ENCODE peak calls at places on chromosome 7, in seven cellular contexts. One of them, this sample, is unnamed.

GRCh38 chr7:138886501-138886917 is 88.5 kb upstream of the ATP6V0A4 start:
- DNase-seq in NCI-H446: no peak
- DNase-seq in activated CD4-positive, alpha-beta T cell treated with anti-CD3 and anti-CD28 coated beads, Interleukin-2, amount 10 ng/mL, durations not matched to agents 7 days and 5 days: peak
- DNase-seq in GM04504: peak
- DNase-seq in cardiac muscle cell: peak
- DNase-seq in mucosa of descending colon: no peak
- DNase-seq in NCI-H1417: peak
- DNase-seq in this sample: peak

GRCh38 chr7:25857376-25858067 is 294.5 kb upstream of the NFE2L3 start:
- DNase-seq in NCI-H446: peak
- DNase-seq in activated CD4-positive, alpha-beta T cell treated with anti-CD3 and anti-CD28 coated beads, Interleukin-2, amount 10 ng/mL, durations not matched to agents 7 days and 5 days: no peak
- DNase-seq in GM04504: peak
- DNase-seq in cardiac muscle cell: peak
- DNase-seq in mucosa of descending colon: peak
- DNase-seq in NCI-H1417: peak
- DNase-seq in this sample: peak

GRCh38 chr7:1359051-1359400 is 100.2 kb downstream of the MICALL2 start:
- DNase-seq in NCI-H446: no peak
- DNase-seq in activated CD4-positive, alpha-beta T cell treated with anti-CD3 and anti-CD28 coated beads, Interleukin-2, amount 10 ng/mL, durations not matched to agents 7 days and 5 days: no peak
- DNase-seq in GM04504: no peak
- DNase-seq in cardiac muscle cell: no peak
- DNase-seq in mucosa of descending colon: no peak
- DNase-seq in NCI-H1417: no peak
- DNase-seq in this sample: no peak

GRCh38 chr7:132560825-132561529 is 15.3 kb downstream of the PLXNA4 start:
- DNase-seq in NCI-H446: no peak
- DNase-seq in activated CD4-positive, alpha-beta T cell treated with anti-CD3 and anti-CD28 coated beads, Interleukin-2, amount 10 ng/mL, durations not matched to agents 7 days and 5 days: no peak
- DNase-seq in GM04504: no peak
- DNase-seq in cardiac muscle cell: no peak
- DNase-seq in mucosa of descending colon: no peak
- DNase-seq in NCI-H1417: no peak
- DNase-seq in this sample: no peak

GRCh38 chr7:127474457-127474856 is 81.9 kb upstream of the ZNF800 start:
- DNase-seq in NCI-H446: no peak
- DNase-seq in activated CD4-positive, alpha-beta T cell treated with anti-CD3 and anti-CD28 coated beads, Interleukin-2, amount 10 ng/mL, durations not matched to agents 7 days and 5 days: no peak
- DNase-seq in GM04504: no peak
- DNase-seq in cardiac muscle cell: peak
- DNase-seq in mucosa of descending colon: no peak
- DNase-seq in NCI-H1417: no peak
- DNase-seq in this sample: no peak

GRCh38 chr7:70739646-70740045 is 392.3 kb upstream of the GALNT17 start:
- DNase-seq in NCI-H446: no peak
- DNase-seq in activated CD4-positive, alpha-beta T cell treated with anti-CD3 and anti-CD28 coated beads, Interleukin-2, amount 10 ng/mL, durations not matched to agents 7 days and 5 days: no peak
- DNase-seq in GM04504: no peak
- DNase-seq in cardiac muscle cell: no peak
- DNase-seq in mucosa of descending colon: no peak
- DNase-seq in NCI-H1417: no peak
- DNase-seq in this sample: no peak

GRCh38 chr7:102974366-102975236 is 61.8 kb downstream of the LRRC17 start:
- DNase-seq in NCI-H446: no peak
- DNase-seq in activated CD4-positive, alpha-beta T cell treated with anti-CD3 and anti-CD28 coated beads, Interleukin-2, amount 10 ng/mL, durations not matched to agents 7 days and 5 days: no peak
- DNase-seq in GM04504: no peak
- DNase-seq in cardiac muscle cell: no peak
- DNase-seq in mucosa of descending colon: no peak
- DNase-seq in NCI-H1417: no peak
- DNase-seq in this sample: no peak

GRCh38 chr7:8387551-8388256 is 45.7 kb upstream of the NXPH1 start:
- DNase-seq in NCI-H446: no peak
- DNase-seq in activated CD4-positive, alpha-beta T cell treated with anti-CD3 and anti-CD28 coated beads, Interleukin-2, amount 10 ng/mL, durations not matched to agents 7 days and 5 days: no peak
- DNase-seq in GM04504: no peak
- DNase-seq in cardiac muscle cell: no peak
- DNase-seq in mucosa of descending colon: no peak
- DNase-seq in NCI-H1417: no peak
- DNase-seq in this sample: no peak

GRCh38 chr7:43501881-43502280 is 81.0 kb upstream of the STK17A start:
- DNase-seq in NCI-H446: no peak
- DNase-seq in activated CD4-positive, alpha-beta T cell treated with anti-CD3 and anti-CD28 coated beads, Interleukin-2, amount 10 ng/mL, durations not matched to agents 7 days and 5 days: no peak
- DNase-seq in GM04504: peak
- DNase-seq in cardiac muscle cell: peak
- DNase-seq in mucosa of descending colon: no peak
- DNase-seq in NCI-H1417: no peak
- DNase-seq in this sample: no peak

GRCh38 chr7:88020953-88021650 is 87.1 kb downstream of the ADAM22 start:
- DNase-seq in NCI-H446: no peak
- DNase-seq in activated CD4-positive, alpha-beta T cell treated with anti-CD3 and anti-CD28 coated beads, Interleukin-2, amount 10 ng/mL, durations not matched to agents 7 days and 5 days: no peak
- DNase-seq in GM04504: no peak
- DNase-seq in cardiac muscle cell: no peak
- DNase-seq in mucosa of descending colon: no peak
- DNase-seq in NCI-H1417: no peak
- DNase-seq in this sample: no peak

GRCh38 chr7:47428052-47428779 is 153.7 kb downstream of the TNS3 start:
- DNase-seq in NCI-H446: no peak
- DNase-seq in activated CD4-positive, alpha-beta T cell treated with anti-CD3 and anti-CD28 coated beads, Interleukin-2, amount 10 ng/mL, durations not matched to agents 7 days and 5 days: no peak
- DNase-seq in GM04504: no peak
- DNase-seq in cardiac muscle cell: no peak
- DNase-seq in mucosa of descending colon: no peak
- DNase-seq in NCI-H1417: no peak
- DNase-seq in this sample: peak

GRCh38 chr7:98178321-98178720 is 32.9 kb upstream of the BHLHA15 start:
- DNase-seq in NCI-H446: no peak
- DNase-seq in activated CD4-positive, alpha-beta T cell treated with anti-CD3 and anti-CD28 coated beads, Interleukin-2, amount 10 ng/mL, durations not matched to agents 7 days and 5 days: no peak
- DNase-seq in GM04504: no peak
- DNase-seq in cardiac muscle cell: no peak
- DNase-seq in mucosa of descending colon: peak
- DNase-seq in NCI-H1417: no peak
- DNase-seq in this sample: no peak

GRCh38 chr7:26555971-26556830 is 264.5 kb downstream of the SNX10 start:
- DNase-seq in NCI-H446: no peak
- DNase-seq in activated CD4-positive, alpha-beta T cell treated with anti-CD3 and anti-CD28 coated beads, Interleukin-2, amount 10 ng/mL, durations not matched to agents 7 days and 5 days: no peak
- DNase-seq in GM04504: no peak
- DNase-seq in cardiac muscle cell: no peak
- DNase-seq in mucosa of descending colon: no peak
- DNase-seq in NCI-H1417: peak
- DNase-seq in this sample: no peak

GRCh38 chr7:46229409-46229808 is 308.3 kb upstream of the IGFBP3 start:
- DNase-seq in NCI-H446: no peak
- DNase-seq in activated CD4-positive, alpha-beta T cell treated with anti-CD3 and anti-CD28 coated beads, Interleukin-2, amount 10 ng/mL, durations not matched to agents 7 days and 5 days: no peak
- DNase-seq in GM04504: peak
- DNase-seq in cardiac muscle cell: peak
- DNase-seq in mucosa of descending colon: no peak
- DNase-seq in NCI-H1417: no peak
- DNase-seq in this sample: no peak

GRCh38 chr7:80127412-80128150 is 7.0 kb upstream of the GNAI1 start:
- DNase-seq in NCI-H446: no peak
- DNase-seq in activated CD4-positive, alpha-beta T cell treated with anti-CD3 and anti-CD28 coated beads, Interleukin-2, amount 10 ng/mL, durations not matched to agents 7 days and 5 days: no peak
- DNase-seq in GM04504: no peak
- DNase-seq in cardiac muscle cell: peak
- DNase-seq in mucosa of descending colon: no peak
- DNase-seq in NCI-H1417: peak
- DNase-seq in this sample: peak

GRCh38 chr7:94906035-94906796 is 1.2 kb upstream of the PPP1R9A start:
- DNase-seq in NCI-H446: no peak
- DNase-seq in activated CD4-positive, alpha-beta T cell treated with anti-CD3 and anti-CD28 coated beads, Interleukin-2, amount 10 ng/mL, durations not matched to agents 7 days and 5 days: no peak
- DNase-seq in GM04504: no peak
- DNase-seq in cardiac muscle cell: peak
- DNase-seq in mucosa of descending colon: no peak
- DNase-seq in NCI-H1417: no peak
- DNase-seq in this sample: no peak

GRCh38 chr7:4642468-4643203 is 39.5 kb upstream of the FOXK1 start:
- DNase-seq in NCI-H446: no peak
- DNase-seq in activated CD4-positive, alpha-beta T cell treated with anti-CD3 and anti-CD28 coated beads, Interleukin-2, amount 10 ng/mL, durations not matched to agents 7 days and 5 days: no peak
- DNase-seq in GM04504: no peak
- DNase-seq in cardiac muscle cell: no peak
- DNase-seq in mucosa of descending colon: no peak
- DNase-seq in NCI-H1417: no peak
- DNase-seq in this sample: no peak

GRCh38 chr7:115910541-115911164 is 119.9 kb downstream of the TFEC start:
- DNase-seq in NCI-H446: peak
- DNase-seq in activated CD4-positive, alpha-beta T cell treated with anti-CD3 and anti-CD28 coated beads, Interleukin-2, amount 10 ng/mL, durations not matched to agents 7 days and 5 days: no peak
- DNase-seq in GM04504: peak
- DNase-seq in cardiac muscle cell: peak
- DNase-seq in mucosa of descending colon: no peak
- DNase-seq in NCI-H1417: peak
- DNase-seq in this sample: peak

GRCh38 chr7:1505731-1506550 is 1.8 kb upstream of the INTS1 start:
- DNase-seq in NCI-H446: no peak
- DNase-seq in activated CD4-positive, alpha-beta T cell treated with anti-CD3 and anti-CD28 coated beads, Interleukin-2, amount 10 ng/mL, durations not matched to agents 7 days and 5 days: peak
- DNase-seq in GM04504: no peak
- DNase-seq in cardiac muscle cell: no peak
- DNase-seq in mucosa of descending colon: peak
- DNase-seq in NCI-H1417: peak
- DNase-seq in this sample: no peak

GRCh38 chr7:158000160-158000559 is 587.5 kb downstream of the PTPRN2 start:
- DNase-seq in NCI-H446: no peak
- DNase-seq in activated CD4-positive, alpha-beta T cell treated with anti-CD3 and anti-CD28 coated beads, Interleukin-2, amount 10 ng/mL, durations not matched to agents 7 days and 5 days: no peak
- DNase-seq in GM04504: no peak
- DNase-seq in cardiac muscle cell: no peak
- DNase-seq in mucosa of descending colon: no peak
- DNase-seq in NCI-H1417: peak
- DNase-seq in this sample: no peak

GRCh38 chr7:2893411-2893861 is 49.3 kb upstream of the GNA12 start:
- DNase-seq in NCI-H446: no peak
- DNase-seq in activated CD4-positive, alpha-beta T cell treated with anti-CD3 and anti-CD28 coated beads, Interleukin-2, amount 10 ng/mL, durations not matched to agents 7 days and 5 days: no peak
- DNase-seq in GM04504: no peak
- DNase-seq in cardiac muscle cell: no peak
- DNase-seq in mucosa of descending colon: no peak
- DNase-seq in NCI-H1417: no peak
- DNase-seq in this sample: no peak

GRCh38 chr7:114819629-114820362 is 102.1 kb upstream of the MDFIC start:
- DNase-seq in NCI-H446: peak
- DNase-seq in activated CD4-positive, alpha-beta T cell treated with anti-CD3 and anti-CD28 coated beads, Interleukin-2, amount 10 ng/mL, durations not matched to agents 7 days and 5 days: no peak
- DNase-seq in GM04504: peak
- DNase-seq in cardiac muscle cell: peak
- DNase-seq in mucosa of descending colon: no peak
- DNase-seq in NCI-H1417: no peak
- DNase-seq in this sample: no peak

GRCh38 chr7:137886706-137887105 is 39.9 kb upstream of the DGKI start:
- DNase-seq in NCI-H446: no peak
- DNase-seq in activated CD4-positive, alpha-beta T cell treated with anti-CD3 and anti-CD28 coated beads, Interleukin-2, amount 10 ng/mL, durations not matched to agents 7 days and 5 days: no peak
- DNase-seq in GM04504: no peak
- DNase-seq in cardiac muscle cell: no peak
- DNase-seq in mucosa of descending colon: no peak
- DNase-seq in NCI-H1417: no peak
- DNase-seq in this sample: no peak

GRCh38 chr7:106655703-106656498 is 5.1 kb downstream of the CCDC71L start:
- DNase-seq in NCI-H446: no peak
- DNase-seq in activated CD4-positive, alpha-beta T cell treated with anti-CD3 and anti-CD28 coated beads, Interleukin-2, amount 10 ng/mL, durations not matched to agents 7 days and 5 days: no peak
- DNase-seq in GM04504: no peak
- DNase-seq in cardiac muscle cell: no peak
- DNase-seq in mucosa of descending colon: no peak
- DNase-seq in NCI-H1417: no peak
- DNase-seq in this sample: no peak

GRCh38 chr7:16404631-16405030 is 16.7 kb downstream of the CRPPA start:
- DNase-seq in NCI-H446: no peak
- DNase-seq in activated CD4-positive, alpha-beta T cell treated with anti-CD3 and anti-CD28 coated beads, Interleukin-2, amount 10 ng/mL, durations not matched to agents 7 days and 5 days: no peak
- DNase-seq in GM04504: no peak
- DNase-seq in cardiac muscle cell: no peak
- DNase-seq in mucosa of descending colon: no peak
- DNase-seq in NCI-H1417: no peak
- DNase-seq in this sample: no peak

GRCh38 chr7:43756368-43757072 is 2.0 kb upstream of the BLVRA start:
- DNase-seq in NCI-H446: no peak
- DNase-seq in activated CD4-positive, alpha-beta T cell treated with anti-CD3 and anti-CD28 coated beads, Interleukin-2, amount 10 ng/mL, durations not matched to agents 7 days and 5 days: no peak
- DNase-seq in GM04504: peak
- DNase-seq in cardiac muscle cell: peak
- DNase-seq in mucosa of descending colon: no peak
- DNase-seq in NCI-H1417: no peak
- DNase-seq in this sample: no peak

GRCh38 chr7:149872419-149873073 is 1.2 kb upstream of the ATP6V0E2 start:
- DNase-seq in NCI-H446: no peak
- DNase-seq in activated CD4-positive, alpha-beta T cell treated with anti-CD3 and anti-CD28 coated beads, Interleukin-2, amount 10 ng/mL, durations not matched to agents 7 days and 5 days: no peak
- DNase-seq in GM04504: peak
- DNase-seq in cardiac muscle cell: peak
- DNase-seq in mucosa of descending colon: peak
- DNase-seq in NCI-H1417: peak
- DNase-seq in this sample: peak

GRCh38 chr7:33243319-33243881 is 114.0 kb downstream of the BBS9 start:
- DNase-seq in NCI-H446: no peak
- DNase-seq in activated CD4-positive, alpha-beta T cell treated with anti-CD3 and anti-CD28 coated beads, Interleukin-2, amount 10 ng/mL, durations not matched to agents 7 days and 5 days: no peak
- DNase-seq in GM04504: no peak
- DNase-seq in cardiac muscle cell: peak
- DNase-seq in mucosa of descending colon: no peak
- DNase-seq in NCI-H1417: peak
- DNase-seq in this sample: peak

GRCh38 chr7:112060625-112061024 is 145.6 kb downstream of the DOCK4 start:
- DNase-seq in NCI-H446: no peak
- DNase-seq in activated CD4-positive, alpha-beta T cell treated with anti-CD3 and anti-CD28 coated beads, Interleukin-2, amount 10 ng/mL, durations not matched to agents 7 days and 5 days: no peak
- DNase-seq in GM04504: no peak
- DNase-seq in cardiac muscle cell: no peak
- DNase-seq in mucosa of descending colon: no peak
- DNase-seq in NCI-H1417: no peak
- DNase-seq in this sample: no peak

GRCh38 chr7:136555933-136556332 is 312.5 kb upstream of the CHRM2 start:
- DNase-seq in NCI-H446: no peak
- DNase-seq in activated CD4-positive, alpha-beta T cell treated with anti-CD3 and anti-CD28 coated beads, Interleukin-2, amount 10 ng/mL, durations not matched to agents 7 days and 5 days: no peak
- DNase-seq in GM04504: no peak
- DNase-seq in cardiac muscle cell: no peak
- DNase-seq in mucosa of descending colon: no peak
- DNase-seq in NCI-H1417: peak
- DNase-seq in this sample: peak

GRCh38 chr7:54076619-54077018 is 465.6 kb upstream of the VSTM2A start:
- DNase-seq in NCI-H446: no peak
- DNase-seq in activated CD4-positive, alpha-beta T cell treated with anti-CD3 and anti-CD28 coated beads, Interleukin-2, amount 10 ng/mL, durations not matched to agents 7 days and 5 days: no peak
- DNase-seq in GM04504: no peak
- DNase-seq in cardiac muscle cell: no peak
- DNase-seq in mucosa of descending colon: no peak
- DNase-seq in NCI-H1417: no peak
- DNase-seq in this sample: no peak

GRCh38 chr7:151505836-151506468 is 13.7 kb downstream of the RHEB start:
- DNase-seq in NCI-H446: no peak
- DNase-seq in activated CD4-positive, alpha-beta T cell treated with anti-CD3 and anti-CD28 coated beads, Interleukin-2, amount 10 ng/mL, durations not matched to agents 7 days and 5 days: no peak
- DNase-seq in GM04504: no peak
- DNase-seq in cardiac muscle cell: no peak
- DNase-seq in mucosa of descending colon: no peak
- DNase-seq in NCI-H1417: no peak
- DNase-seq in this sample: no peak

GRCh38 chr7:24051651-24052050 is 232.3 kb upstream of the NPY start:
- DNase-seq in NCI-H446: no peak
- DNase-seq in activated CD4-positive, alpha-beta T cell treated with anti-CD3 and anti-CD28 coated beads, Interleukin-2, amount 10 ng/mL, durations not matched to agents 7 days and 5 days: no peak
- DNase-seq in GM04504: no peak
- DNase-seq in cardiac muscle cell: no peak
- DNase-seq in mucosa of descending colon: no peak
- DNase-seq in NCI-H1417: no peak
- DNase-seq in this sample: no peak